ENCODE peak calls at places on chromosomes 16 and 17, in ten cellular contexts. N is stimulated activated CD8-positive, alpha-beta memory T cell treated with anti-CD3 and anti-CD28 coated beads, Interleukin-7, amount 100 ng/mL, for 4 hours; Q is GM19239; C is HEK293T; Z is fibroblast of lung; I is dorsolateral prefrontal cortex; O is brain microvascular endothelial cell; W is effector CD4-positive, alpha-beta T cell; P is EL; F is kidney tubule cell. H is an unnamed sample.

GRCh38 chr17:69534235-69534621 is 119.7 kb downstream of the MAP2K6 start:
- DNase-seq in N (no peak), Q (no peak), C (no peak), Z (no peak), I (no peak), O (no peak), W (no peak), P (no peak), F (no peak), H (no peak)

GRCh38 chr16:87145181-87146176 is 171.7 kb downstream of the C16orf95 start:
- DNase-seq in N (no peak), Q (no peak), C (no peak), Z (peak), I (no peak), O (peak), W (no peak), P (peak), F (no peak), H (no peak)

GRCh38 chr16:14199199-14199598 is 128.1 kb downstream of the MRTFB start:
- DNase-seq in N (no peak), Q (no peak), C (no peak), Z (no peak), I (no peak), O (no peak), W (no peak), P (no peak), F (no peak), H (no peak)

GRCh38 chr16:55640714-55641327 is 15.0 kb upstream of the SLC6A2 start:
- DNase-seq in N (no peak), Q (no peak), C (no peak), Z (no peak), I (no peak), O (no peak), W (no peak), P (no peak), F (no peak), H (no peak)

GRCh38 chr16:1430759-1431496 is at the start of gene PERCC1:
- DNase-seq in N (no peak), Q (no peak), C (no peak), Z (no peak), I (no peak), O (no peak), W (no peak), P (no peak), F (no peak), H (no peak)

GRCh38 chr16:12092347-12092882 is 115.9 kb downstream of the SNX29 start:
- DNase-seq in N (no peak), Q (no peak), C (no peak), Z (peak), I (no peak), O (peak), W (no peak), P (peak), F (peak), H (peak)

GRCh38 chr17:50547035-50547735 is at the start of gene SPATA20:
- DNase-seq in N (peak), Q (peak), C (peak), Z (peak), I (peak), O (peak), W (peak), P (peak), F (peak), H (no peak)

GRCh38 chr16:89658221-89658879 is 714 bp downstream of the SPATA33 start:
- DNase-seq in N (no peak), Q (no peak), C (peak), Z (no peak), I (no peak), O (no peak), W (no peak), P (peak), F (no peak), H (no peak)

GRCh38 chr16:15523092-15523541 is 88.7 kb downstream of the BMERB1 start:
- DNase-seq in N (no peak), Q (no peak), C (no peak), Z (no peak), I (peak), O (no peak), W (no peak), P (no peak), F (peak), H (no peak)

GRCh38 chr17:50114849-50115357 is 15.1 kb downstream of the SAMD14 start:
- DNase-seq in N (no peak), Q (no peak), C (peak), Z (peak), I (no peak), O (peak), W (no peak), P (peak), F (peak), H (no peak)

GRCh38 chr17:29677139-29677834 is 54.6 kb upstream of the CORO6 start:
- DNase-seq in N (no peak), Q (no peak), C (no peak), Z (peak), I (no peak), O (no peak), W (no peak), P (no peak), F (no peak), H (no peak)

GRCh38 chr16:318628-319027 is 33.9 kb downstream of the AXIN1 start:
- DNase-seq in N (no peak), Q (no peak), C (peak), Z (no peak), I (no peak), O (no peak), W (no peak), P (no peak), F (no peak), H (no peak)

GRCh38 chr17:27579897-27580321 is 51.1 kb upstream of the LGALS9 start:
- DNase-seq in N (no peak), Q (no peak), C (no peak), Z (no peak), I (no peak), O (no peak), W (no peak), P (no peak), F (no peak), H (no peak)

GRCh38 chr17:42623732-42624596 is 14.5 kb downstream of the TUBG1 start:
- DNase-seq in N (no peak), Q (no peak), C (no peak), Z (no peak), I (no peak), O (no peak), W (no peak), P (no peak), F (peak), H (no peak)

GRCh38 chr17:19275457-19276082 is 38.4 kb downstream of the EPN2 start:
- DNase-seq in N (no peak), Q (no peak), C (no peak), Z (no peak), I (no peak), O (no peak), W (no peak), P (no peak), F (no peak), H (no peak)